ENCODE peak calls at places on chromosomes 12 and 14, in four cellular contexts. One of them, this sample, is unnamed.

GRCh38 chr12:104207416-104207941 is 8.1 kb upstream of the TXNRD1 start:
- DNase-seq in IMR-90: peak
- DNase-seq in neuronal stem cell: no peak
- DNase-seq in H9: no peak
- DNase-seq in this sample: no peak

GRCh38 chr14:105059035-105059916 is 6.0 kb downstream of the GPR132 start:
- DNase-seq in IMR-90: no peak
- DNase-seq in neuronal stem cell: no peak
- DNase-seq in H9: peak
- DNase-seq in this sample: peak

GRCh38 chr14:99287269-99287942 is 15.4 kb upstream of the BCL11B start:
- DNase-seq in IMR-90: no peak
- DNase-seq in neuronal stem cell: no peak
- DNase-seq in H9: no peak
- DNase-seq in this sample: no peak

GRCh38 chr14:103125098-103126070 is 2.1 kb downstream of the TNFAIP2 start:
- DNase-seq in IMR-90: no peak
- DNase-seq in neuronal stem cell: no peak
- DNase-seq in H9: no peak
- DNase-seq in this sample: no peak

GRCh38 chr14:59213368-59214315 is 25.2 kb downstream of the DAAM1 start:
- DNase-seq in IMR-90: peak
- DNase-seq in neuronal stem cell: no peak
- DNase-seq in H9: no peak
- DNase-seq in this sample: no peak

GRCh38 chr12:3311491-3312103 is 179.4 kb upstream of the PRMT8 start:
- DNase-seq in IMR-90: no peak
- DNase-seq in neuronal stem cell: no peak
- DNase-seq in H9: no peak
- DNase-seq in this sample: no peak

GRCh38 chr12:50614167-50614762 is 109.5 kb downstream of the DIP2B start:
- DNase-seq in IMR-90: peak
- DNase-seq in neuronal stem cell: no peak
- DNase-seq in H9: no peak
- DNase-seq in this sample: no peak

GRCh38 chr12:3904999-3905398 is 31.8 kb upstream of the PARP11 start:
- DNase-seq in IMR-90: no peak
- DNase-seq in neuronal stem cell: no peak
- DNase-seq in H9: no peak
- DNase-seq in this sample: no peak

GRCh38 chr14:79704406-79704805 is 506.9 kb downstream of the DIO2 start:
- DNase-seq in IMR-90: no peak
- DNase-seq in neuronal stem cell: no peak
- DNase-seq in H9: no peak
- DNase-seq in this sample: no peak

GRCh38 chr14:105885561-105886320 is 359.4 kb downstream of the TMEM121 start:
- DNase-seq in IMR-90: no peak
- DNase-seq in neuronal stem cell: no peak
- DNase-seq in H9: no peak
- DNase-seq in this sample: no peak

GRCh38 chr14:50344116-50344775 is 32.1 kb downstream of the DMAC2L start:
- DNase-seq in IMR-90: peak
- DNase-seq in neuronal stem cell: no peak
- DNase-seq in H9: no peak
- DNase-seq in this sample: no peak

GRCh38 chr12:152440-152839 is 61.5 kb downstream of the SLC6A12 start:
- DNase-seq in IMR-90: peak
- DNase-seq in neuronal stem cell: no peak
- DNase-seq in H9: no peak
- DNase-seq in this sample: no peak

GRCh38 chr12:30694971-30695326 is 720 bp downstream of the IPO8 start:
- DNase-seq in IMR-90: peak
- DNase-seq in neuronal stem cell: peak
- DNase-seq in H9: peak
- DNase-seq in this sample: peak

GRCh38 chr12:26292596-26292995 is 97.2 kb downstream of the SSPN start:
- DNase-seq in IMR-90: no peak
- DNase-seq in neuronal stem cell: no peak
- DNase-seq in H9: no peak
- DNase-seq in this sample: no peak

GRCh38 chr12:65343801-65344200 is 65.3 kb downstream of the MSRB3 start:
- DNase-seq in IMR-90: no peak
- DNase-seq in neuronal stem cell: no peak
- DNase-seq in H9: no peak
- DNase-seq in this sample: no peak

GRCh38 chr12:72035625-72036024 is 97.0 kb downstream of the TPH2 start:
- DNase-seq in IMR-90: no peak
- DNase-seq in neuronal stem cell: no peak
- DNase-seq in H9: peak
- DNase-seq in this sample: peak

GRCh38 chr12:16272222-16272621 is 5.3 kb downstream of the SLC15A5 start:
- DNase-seq in IMR-90: peak
- DNase-seq in neuronal stem cell: no peak
- DNase-seq in H9: no peak
- DNase-seq in this sample: no peak

GRCh38 chr12:88471641-88472040 is 108.6 kb downstream of the KITLG start:
- DNase-seq in IMR-90: peak
- DNase-seq in neuronal stem cell: peak
- DNase-seq in H9: no peak
- DNase-seq in this sample: no peak

GRCh38 chr12:67632005-67632404 is 16.5 kb upstream of the DYRK2 start:
- DNase-seq in IMR-90: no peak
- DNase-seq in neuronal stem cell: no peak
- DNase-seq in H9: no peak
- DNase-seq in this sample: no peak

GRCh38 chr12:81207173-81207572 is 129.3 kb downstream of the ACSS3 start:
- DNase-seq in IMR-90: no peak
- DNase-seq in neuronal stem cell: no peak
- DNase-seq in H9: no peak
- DNase-seq in this sample: no peak

GRCh38 chr14:68934034-68934433 is 45.1 kb downstream of the ACTN1 start:
- DNase-seq in IMR-90: peak
- DNase-seq in neuronal stem cell: no peak
- DNase-seq in H9: no peak
- DNase-seq in this sample: no peak

GRCh38 chr14:68931063-68931462 is 48.0 kb downstream of the ACTN1 start:
- DNase-seq in IMR-90: no peak
- DNase-seq in neuronal stem cell: no peak
- DNase-seq in H9: no peak
- DNase-seq in this sample: no peak

GRCh38 chr14:68931474-68932051 is 47.5 kb downstream of the ACTN1 start:
- DNase-seq in IMR-90: no peak
- DNase-seq in neuronal stem cell: no peak
- DNase-seq in H9: no peak
- DNase-seq in this sample: no peak

GRCh38 chr14:68932686-68933085 is 46.4 kb downstream of the ACTN1 start:
- DNase-seq in IMR-90: no peak
- DNase-seq in neuronal stem cell: no peak
- DNase-seq in H9: no peak
- DNase-seq in this sample: no peak

DNA sequence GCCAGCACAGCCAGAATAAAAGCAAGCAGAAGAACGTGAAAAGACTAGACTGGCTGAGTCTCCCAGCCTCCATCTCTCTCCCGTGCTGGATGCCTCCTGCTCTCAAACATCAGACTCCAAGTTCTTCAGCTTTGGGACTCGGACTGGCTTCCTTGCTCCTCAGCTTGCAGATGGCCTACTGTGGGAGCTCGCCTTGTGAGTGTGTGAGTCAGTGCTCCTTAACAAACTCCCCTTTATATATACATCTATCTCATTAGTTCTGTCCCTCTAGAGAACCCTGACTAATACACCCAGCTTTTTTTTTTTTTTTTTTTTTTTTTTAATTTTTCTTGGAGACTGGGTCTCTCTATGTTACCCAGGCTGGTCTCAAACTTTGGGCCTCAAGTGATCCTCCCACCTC is 46.9 kb downstream of the ACTN1 start:
- DNase-seq in IMR-90: peak
- DNase-seq in neuronal stem cell: no peak
- DNase-seq in H9: no peak
- DNase-seq in this sample: no peak
- H3K4ac ChIP-seq in IMR-90: peak
- H3K4ac ChIP-seq in neuronal stem cell: no peak
- H3K4ac ChIP-seq in H9: no peak
- H3K4ac ChIP-seq in this sample: no peak

GRCh38 chr12:46559311-46559710 is 186.7 kb upstream of the SLC38A2 start:
- DNase-seq in IMR-90: no peak
- DNase-seq in neuronal stem cell: no peak
- DNase-seq in H9: no peak
- DNase-seq in this sample: no peak
- H3K4ac ChIP-seq in IMR-90: peak
- H3K4ac ChIP-seq in neuronal stem cell: no peak
- H3K4ac ChIP-seq in H9: no peak
- H3K4ac ChIP-seq in this sample: no peak

DNA sequence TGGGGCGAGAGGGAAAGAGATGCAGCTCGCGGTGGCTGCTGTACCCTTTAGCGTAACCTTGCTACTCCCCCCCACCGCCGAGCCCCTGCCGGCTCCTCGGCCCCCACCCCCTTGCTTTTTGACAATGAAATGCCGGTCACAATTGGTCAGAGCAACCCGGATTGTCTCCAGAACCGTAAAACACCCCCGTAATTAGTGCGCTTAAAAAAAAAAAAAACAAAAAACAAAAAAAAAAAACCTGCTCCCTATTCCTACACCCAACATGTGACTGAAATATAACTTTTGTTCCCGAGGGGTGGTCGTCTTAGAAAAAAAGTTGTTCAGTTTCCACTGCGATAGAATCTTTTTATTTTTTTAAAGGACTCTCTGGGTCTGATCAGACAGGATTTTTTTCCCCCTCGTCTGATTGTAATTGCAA is 814 bp downstream of the ETV6 start:
- DNase-seq in IMR-90: no peak
- DNase-seq in neuronal stem cell: no peak
- DNase-seq in H9: peak
- DNase-seq in this sample: no peak
- H3K4ac ChIP-seq in IMR-90: peak
- H3K4ac ChIP-seq in neuronal stem cell: no peak
- H3K4ac ChIP-seq in H9: no peak
- H3K4ac ChIP-seq in this sample: no peak

GRCh38 chr12:18361431-18361830 is 100.1 kb downstream of the PIK3C2G start:
- DNase-seq in IMR-90: no peak
- DNase-seq in neuronal stem cell: no peak
- DNase-seq in H9: no peak
- DNase-seq in this sample: no peak
- H3K4ac ChIP-seq in IMR-90: no peak
- H3K4ac ChIP-seq in neuronal stem cell: no peak
- H3K4ac ChIP-seq in H9: no peak
- H3K4ac ChIP-seq in this sample: no peak

GRCh38 chr12:130167537-130167936 is 5.3 kb downstream of the FZD10 start:
- DNase-seq in IMR-90: no peak
- DNase-seq in neuronal stem cell: no peak
- DNase-seq in H9: no peak
- DNase-seq in this sample: no peak

GRCh38 chr12:130169256-130169655 is 7.0 kb downstream of the FZD10 start:
- DNase-seq in IMR-90: no peak
- DNase-seq in neuronal stem cell: no peak
- DNase-seq in H9: no peak
- DNase-seq in this sample: no peak

GRCh38 chr12:130164931-130165330 is 2.7 kb downstream of the FZD10 start:
- DNase-seq in IMR-90: no peak
- DNase-seq in neuronal stem cell: no peak
- DNase-seq in H9: peak
- DNase-seq in this sample: no peak

GRCh38 chr12:130166306-130166705 is 4.0 kb downstream of the FZD10 start:
- DNase-seq in IMR-90: no peak
- DNase-seq in neuronal stem cell: no peak
- DNase-seq in H9: peak
- DNase-seq in this sample: no peak

DNA sequence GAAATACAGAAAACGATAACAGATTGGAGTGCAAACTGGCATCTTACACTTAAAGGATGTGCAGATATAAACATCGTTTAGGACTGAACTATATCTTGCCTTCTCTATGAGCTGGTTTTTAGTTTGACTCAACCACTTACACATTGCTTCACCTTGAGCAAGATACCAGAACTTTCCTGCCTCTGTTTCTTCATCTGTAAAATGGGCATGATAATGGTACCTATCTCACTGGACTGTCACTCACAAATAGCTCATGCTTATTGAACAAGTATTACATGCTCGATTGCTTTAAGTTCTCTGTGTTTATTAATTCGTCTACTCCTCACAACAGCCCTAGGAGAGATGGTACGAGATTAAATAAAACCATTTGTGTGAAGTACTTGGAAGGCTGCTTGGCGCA is 7.7 kb downstream of the FZD10 start:
- DNase-seq in IMR-90: no peak
- DNase-seq in neuronal stem cell: no peak
- DNase-seq in H9: no peak
- DNase-seq in this sample: no peak
- H3K4ac ChIP-seq in IMR-90: no peak
- H3K4ac ChIP-seq in neuronal stem cell: no peak
- H3K4ac ChIP-seq in H9: no peak
- H3K4ac ChIP-seq in this sample: no peak

This sample was measured in H1.